ENCODE peak calls at places on chromosomes 6 and 20, in five cellular contexts. S is IMR-90, O is neuronal stem cell, V is H9, E is H1. I is an unnamed sample.

GRCh38 chr6:33700391-33701050 is 11.0 kb downstream of the UQCC2 start:
- DNase-seq in S (peak; percentile 70), E (peak; percentile 63), V (peak; percentile 93), O (peak; percentile 59), I (peak; percentile 47)

GRCh38 chr20:18902181-18902725 is 88.7 kb downstream of the SCP2D1 start:
- DNase-seq in S (no peak), V (no peak), O (peak; percentile 6), E (no peak), I (peak; percentile 42)

GRCh38 chr6:5192135-5192794 is 68.5 kb downstream of the LYRM4 start:
- DNase-seq in V (no peak), O (no peak), E (no peak), S (no peak), I (no peak)

GRCh38 chr20:32672982-32673727 is 586 bp downstream of the C20orf203 start:
- DNase-seq in V (no peak), O (no peak), E (no peak), S (no peak), I (no peak)

GRCh38 chr6:155224031-155224451 is 39.8 kb upstream of the CLDN20 start:
- DNase-seq in O (no peak), E (no peak), V (no peak), S (peak; percentile 95), I (peak; percentile 59)

GRCh38 chr6:105346052-105346451 is 56.8 kb downstream of the PREP start:
- DNase-seq in S (peak; percentile 93), E (no peak), O (no peak), V (no peak), I (no peak)

GRCh38 chr6:109515781-109516409 is 32.9 kb upstream of the ZBTB24 start:
- DNase-seq in S (no peak), E (no peak), V (no peak), O (no peak), I (no peak)

GRCh38 chr6:112603726-112604125 is 256.6 kb downstream of the RFPL4B start:
- DNase-seq in E (no peak), V (no peak), S (no peak), O (no peak), I (peak; percentile 4)

GRCh38 chr20:17403496-17403895 is 127.7 kb downstream of the BFSP1 start:
- DNase-seq in S (no peak), O (no peak), E (no peak), V (no peak), I (no peak)

GRCh38 chr20:44491635-44492395 is 16.1 kb downstream of the TTPAL start:
- DNase-seq in O (no peak), S (peak; percentile 67), E (no peak), V (no peak), I (peak; percentile 78)

GRCh38 chr6:484086-484728 is 92.7 kb downstream of the IRF4 start:
- DNase-seq in O (no peak), S (peak; percentile 16), V (no peak), E (no peak), I (peak; percentile 35)

GRCh38 chr6:23388239-23388803 is 737.7 kb upstream of the NRSN1 start:
- DNase-seq in E (no peak), V (no peak), S (no peak), O (no peak), I (no peak)

GRCh38 chr20:20782747-20783146 is 70.3 kb upstream of the RALGAPA2 start:
- DNase-seq in E (no peak), S (no peak), V (no peak), O (no peak), I (no peak)

GRCh38 chr6:8888468-8888867 is 453.1 kb upstream of the SLC35B3 start:
- DNase-seq in S (no peak), E (no peak), O (no peak), V (no peak), I (no peak)

GRCh38 chr6:122717350-122717749 is 62.2 kb upstream of the FABP7 start:
- DNase-seq in V (no peak), E (no peak), S (peak; percentile 77), O (peak; percentile 48), I (no peak)

GRCh38 chr20:13458860-13459451 is 179.8 kb downstream of the TASP1 start:
- DNase-seq in V (no peak), E (no peak), S (peak; percentile 41), O (peak; percentile 8), I (peak; percentile 36)

GRCh38 chr6:25485820-25486559 is 166.0 kb upstream of the SCGN start:
- DNase-seq in V (no peak), O (no peak), S (no peak), E (no peak), I (no peak)

GRCh38 chr6:55679503-55679902 is 100.5 kb upstream of the HMGCLL1 start:
- DNase-seq in S (no peak), V (no peak), E (no peak), O (no peak), I (no peak)

GRCh38 chr20:15528386-15529111 is 1044.7 kb downstream of the KIF16B start:
- DNase-seq in E (no peak), S (no peak), O (no peak), V (no peak), I (no peak)

GRCh38 chr6:12804967-12805645 is 88.5 kb downstream of the PHACTR1 start:
- DNase-seq in E (no peak), S (no peak), V (no peak), O (no peak), I (peak; percentile 40)

GRCh38 chr20:33685328-33686007 is 717 bp downstream of the E2F1 start:
- DNase-seq in E (no peak), S (no peak), V (peak; percentile 82), O (no peak), I (no peak)

GRCh38 chr6:135300576-135300975 is 119.5 kb downstream of the MYB start:
- DNase-seq in O (no peak), S (peak; percentile 24), V (no peak), E (no peak), I (no peak)

GRCh38 chr20:2539341-2539740 is 3.0 kb downstream of the TMC2 start:
- DNase-seq in E (no peak), O (no peak), V (no peak), S (no peak), I (no peak)

GRCh38 chr6:44131880-44132279 is 4.5 kb downstream of the TMEM63B start:
- DNase-seq in S (no peak), E (no peak), O (no peak), V (peak; percentile 51), I (no peak)

GRCh38 chr6:44129841-44130322 is 2.5 kb downstream of the TMEM63B start:
- DNase-seq in S (no peak), V (no peak), O (no peak), E (no peak), I (no peak)

GRCh38 chr6:44127186-44128019 is at the start of the genes MRPL14 and TMEM63B:
- DNase-seq in S (peak; percentile 88), E (peak; percentile 59), V (peak; percentile 82), O (peak; percentile 90), I (peak; percentile 85)

GRCh38 chr6:44126320-44127149 is 717 bp downstream of the MRPL14 start:
- DNase-seq in O (peak; percentile 49), E (no peak), S (peak; percentile 82), V (peak; percentile 62), I (peak; percentile 65)

DNA sequence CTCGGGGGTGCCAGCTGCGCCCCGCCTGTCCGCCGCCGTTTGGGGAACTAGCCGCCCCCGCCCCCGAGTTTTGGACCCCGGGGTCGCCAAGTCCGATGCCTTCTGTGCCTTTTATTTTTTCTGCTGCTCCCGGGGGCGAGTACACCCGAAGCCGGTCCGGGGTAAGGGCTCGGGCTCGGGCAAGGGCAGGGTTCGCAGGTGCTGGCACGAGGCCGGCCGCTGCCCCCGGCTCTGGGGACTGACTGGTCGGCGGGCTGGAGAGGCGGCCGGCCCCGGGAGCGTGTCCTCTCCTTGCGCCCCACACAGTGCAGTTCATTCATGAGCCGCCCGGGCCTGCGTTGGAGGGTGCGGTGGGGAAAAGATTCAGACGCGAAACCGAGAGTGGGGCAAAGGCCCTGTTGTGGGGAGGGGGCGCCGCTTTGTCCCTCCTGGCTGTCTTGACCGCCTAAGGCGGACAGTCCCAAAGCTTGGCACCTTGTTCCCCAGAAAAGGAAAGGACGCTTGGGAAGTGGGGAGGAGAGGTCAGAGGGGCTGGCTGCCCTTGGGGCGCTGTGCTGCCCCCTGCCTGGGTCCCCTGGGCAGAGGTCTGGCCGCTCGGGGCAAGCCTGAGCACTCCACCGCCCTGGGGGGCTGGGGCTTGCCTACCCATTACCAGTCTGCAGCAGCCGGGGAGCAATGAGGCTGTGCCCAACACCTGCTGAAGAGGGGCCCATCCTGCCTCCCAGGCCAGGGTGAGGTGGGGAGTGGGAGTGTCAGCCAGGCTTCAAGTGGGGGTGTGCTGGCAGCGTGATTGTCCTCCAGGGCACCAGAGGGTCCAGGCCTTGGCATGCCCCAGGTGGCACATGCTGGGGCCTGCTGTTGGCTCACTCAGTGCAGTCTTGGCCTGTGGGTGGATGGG is 915 bp downstream of the TMEM63B start:
- DNase-seq in O (no peak), E (no peak), V (peak; percentile 48), S (no peak), I (peak; percentile 38)
- H3K4ac ChIP-seq in O (peak overlapping the region; percentile 58), E (no peak overlapping the region), V (no peak overlapping the region), S (peak overlapping the region; percentile 67), I (peak overlapping the region; percentile 93)

DNA sequence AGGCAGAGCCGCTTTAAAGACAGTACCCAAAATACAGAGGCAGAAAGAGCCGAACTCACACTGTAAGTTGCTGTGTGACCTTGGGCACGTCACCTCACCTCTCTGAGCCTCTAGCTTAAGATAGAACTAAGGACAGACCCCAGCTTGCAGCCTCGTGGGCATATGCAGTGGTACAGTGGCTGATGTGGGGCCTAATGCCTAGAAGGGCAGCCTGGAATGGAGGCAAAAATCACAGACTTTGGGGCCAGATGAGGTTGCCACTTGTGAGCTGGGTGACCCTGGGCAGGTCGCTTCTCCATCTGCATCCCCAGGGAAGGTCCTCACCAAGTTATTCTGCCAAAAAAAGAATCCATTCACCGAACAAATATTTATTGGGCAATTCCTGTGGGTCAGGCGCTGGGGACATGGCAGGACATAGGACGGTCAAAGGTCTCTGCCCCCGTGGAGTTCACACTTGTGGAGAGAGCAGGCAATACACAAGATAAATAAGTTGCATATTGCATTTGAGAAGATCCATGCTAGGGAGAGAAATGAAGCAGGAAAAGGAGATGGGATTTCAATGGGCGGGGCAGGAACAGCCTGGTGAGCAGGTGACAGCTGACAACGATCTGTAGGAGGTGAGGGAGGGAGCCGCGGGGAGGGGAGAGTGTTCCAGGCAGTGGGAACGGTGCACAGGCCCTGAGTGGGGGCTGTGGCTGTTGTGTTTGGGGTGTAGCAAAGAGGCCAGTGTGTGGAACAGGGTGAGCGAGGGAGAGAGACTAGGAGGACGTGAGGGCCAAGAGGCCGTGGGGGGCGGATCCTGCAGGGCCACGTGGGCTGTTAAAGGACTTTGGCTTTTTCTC is 115.2 kb downstream of the CEBPB start:
- DNase-seq in S (no peak), O (no peak), V (no peak), E (no peak), I (peak; percentile 71)
- H3K4ac ChIP-seq in S (peak overlapping the region; percentile 99), O (no peak overlapping the region), V (no peak overlapping the region), E (no peak overlapping the region), I (no peak overlapping the region)

GRCh38 chr20:35663516-35663812 is 1.2 kb downstream of the CPNE1 start:
- DNase-seq in S (peak; percentile 19), O (no peak), V (no peak), E (no peak), I (peak; percentile 37)

GRCh38 chr20:35662541-35662940 is 2.2 kb downstream of the CPNE1 start:
- DNase-seq in V (no peak), O (no peak), E (no peak), S (no peak), I (no peak)

GRCh38 chr20:35664544-35665206 is at the start of the genes CPNE1 and RBM12:
- DNase-seq in O (peak; percentile 91), E (peak; percentile 84), S (peak; percentile 91), V (peak; percentile 95), I (peak; percentile 96)

GRCh38 chr20:35665949-35666288 is 1.2 kb upstream of the CPNE1 start:
- DNase-seq in E (no peak), V (no peak), S (no peak), O (no peak), I (no peak)

GRCh38 chr20:35663813-35664543 is 722 bp downstream of the CPNE1 start:
- DNase-seq in V (peak; percentile 52), O (peak; percentile 33), E (no peak), S (peak; percentile 6), I (peak; percentile 55)
- H3K4ac ChIP-seq in V (peak overlapping the region; percentile 4), O (peak overlapping the region; percentile 98), E (peak overlapping the region; percentile 69), S (peak overlapping the region; percentile 98), I (peak overlapping the region; percentile 97)

GRCh38 chr6:136608991-136609390 is 58.8 kb upstream of the MAP7 start:
- DNase-seq in O (no peak), S (peak; percentile 94), E (no peak), V (no peak), I (no peak)
- H3K4ac ChIP-seq in O (no peak overlapping the region), S (peak overlapping the region; percentile 99), E (no peak overlapping the region), V (no peak overlapping the region), I (no peak overlapping the region)

I was measured in trophoblast cell.